ENCODE peak calls at places on chromosome 4, in seven cellular contexts. X is MM.1S, I is GM23338, S is hepatocyte, T is GM23248, Z is SK-N-SH, V is HCT116. U is an unnamed sample.

GRCh38 chr4:159425749-159426376 is 323.0 kb downstream of the RAPGEF2 start:
- DNase-seq in X (no peak), I (no peak), S (no peak), T (no peak), Z (no peak), V (no peak), U (no peak)

GRCh38 chr4:26723216-26723615 is 137.4 kb upstream of the STIM2 start:
- DNase-seq in X (no peak), I (no peak), S (no peak), T (no peak), Z (no peak), V (no peak), U (no peak)

GRCh38 chr4:108852691-108853090 is 89.8 kb upstream of the ETNPPL start:
- DNase-seq in X (peak; percentile 86), I (no peak), S (no peak), T (no peak), Z (no peak), V (no peak), U (no peak)

GRCh38 chr4:76741663-76742020 is 156.3 kb downstream of the SOWAHB start:
- DNase-seq in X (no peak), I (no peak), S (no peak), T (no peak), Z (no peak), V (no peak), U (no peak)

GRCh38 chr4:189840356-189840755 is 100.3 kb upstream of the FRG1 start:
- DNase-seq in X (no peak), I (no peak), S (no peak), T (no peak), Z (no peak), V (no peak), U (no peak)

GRCh38 chr4:29390921-29391320 is 1329.2 kb upstream of the PCDH7 start:
- DNase-seq in X (no peak), I (no peak), S (no peak), T (no peak), Z (no peak), V (no peak), U (no peak)

GRCh38 chr4:164438321-164438720 is 315.6 kb upstream of the SMIM31 start:
- DNase-seq in X (no peak), I (no peak), S (no peak), T (no peak), Z (no peak), V (no peak), U (no peak)

GRCh38 chr4:95085118-95085833 is 327.5 kb downstream of the BMPR1B start:
- DNase-seq in X (no peak), I (no peak), S (no peak), T (no peak), Z (no peak), V (no peak), U (no peak)

GRCh38 chr4:17713779-17714178 is 67.6 kb downstream of the FAM184B start:
- DNase-seq in X (no peak), I (no peak), S (no peak), T (no peak), Z (no peak), V (no peak), U (no peak)

GRCh38 chr4:184383497-184384055 is 90.8 kb downstream of the IRF2 start:
- DNase-seq in X (peak; percentile 47), I (no peak), S (peak; percentile 73), T (peak; percentile 94), Z (no peak), V (peak; percentile 24), U (no peak)

GRCh38 chr4:56648245-56649151 is 32.6 kb downstream of the HOPX start:
- DNase-seq in X (no peak), I (no peak), S (no peak), T (peak; percentile 18), Z (no peak), V (no peak), U (no peak)

GRCh38 chr4:23038626-23039245 is 346.0 kb downstream of the GBA3 start:
- DNase-seq in X (no peak), I (no peak), S (no peak), T (no peak), Z (no peak), V (no peak), U (no peak)

GRCh38 chr4:143438710-143439109 is 74.8 kb upstream of the SMARCA5 start:
- DNase-seq in X (no peak), I (no peak), S (no peak), T (no peak), Z (no peak), V (no peak), U (no peak)

GRCh38 chr4:182205293-182205692 is 37.9 kb upstream of the TENM3 start:
- DNase-seq in X (no peak), I (no peak), S (no peak), T (no peak), Z (no peak), V (no peak), U (no peak)

GRCh38 chr4:97656034-97656720 is 487.1 kb downstream of the STPG2 start:
- DNase-seq in X (no peak), I (no peak), S (peak; percentile 23), T (peak; percentile 30), Z (no peak), V (peak; percentile 33), U (no peak)

GRCh38 chr4:182752158-182752910 is 164.9 kb downstream of the DCTD start:
- DNase-seq in X (no peak), I (peak; percentile 84), S (no peak), T (peak; percentile 72), Z (no peak), V (no peak), U (no peak)

GRCh38 chr4:121778991-121779628 is 14.1 kb upstream of the SMIM43 start:
- DNase-seq in X (no peak), I (no peak), S (no peak), T (peak; percentile 29), Z (no peak), V (no peak), U (no peak)

GRCh38 chr4:140252144-140252741 is 98.3 kb upstream of the MAML3 start:
- DNase-seq in X (no peak), I (peak; percentile 66), S (peak; percentile 47), T (no peak), Z (peak; percentile 69), V (no peak), U (peak; percentile 69)

GRCh38 chr4:40307627-40308497 is 27.3 kb upstream of the CHRNA9 start:
- DNase-seq in X (peak; percentile 93), I (peak; percentile 37), S (no peak), T (no peak), Z (no peak), V (no peak), U (peak; percentile 96)

GRCh38 chr4:110483516-110483915 is 7.6 kb downstream of the ENPEP start:
- DNase-seq in X (no peak), I (no peak), S (no peak), T (peak; percentile 59), Z (no peak), V (no peak), U (no peak)

GRCh38 chr4:173360587-173361221 is 10.1 kb upstream of the SAP30 start:
- DNase-seq in X (peak; percentile 18), I (peak; percentile 54), S (peak; percentile 6), T (peak; percentile 52), Z (no peak), V (no peak), U (no peak)

GRCh38 chr4:789571-790465 is 36.1 kb downstream of the CPLX1 start:
- DNase-seq in X (no peak), I (no peak), S (no peak), T (no peak), Z (peak; percentile 56), V (no peak), U (no peak)

DNA sequence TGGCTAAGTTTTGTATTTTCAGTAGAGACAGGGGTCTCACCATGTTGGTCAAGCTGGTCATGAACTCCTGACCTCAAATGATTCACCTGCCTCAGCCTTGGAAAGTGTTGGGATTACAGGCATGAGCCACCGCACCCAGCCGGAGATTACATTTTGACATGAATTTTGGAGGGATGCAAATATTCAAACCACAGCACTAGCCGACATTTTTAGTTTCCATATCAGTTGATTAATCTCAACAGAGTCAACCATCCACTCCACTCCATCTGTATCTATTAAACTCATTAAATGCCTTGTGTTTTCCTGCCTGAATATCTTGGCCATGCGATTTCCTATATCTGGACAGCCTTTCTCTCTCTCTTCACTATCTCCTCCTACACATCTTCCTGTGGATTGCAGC is 64.1 kb upstream of the PDGFRA start:
- DNase-seq in X (no peak), I (no peak), S (no peak), T (no peak), Z (no peak), V (no peak), U (no peak)
- H2AFZ ChIP-seq in X (no peak overlapping the region), I (no peak overlapping the region), S (no peak overlapping the region), T (no peak overlapping the region), Z (peak overlapping the region; percentile 29), V (no peak overlapping the region), U (no peak overlapping the region)

DNA sequence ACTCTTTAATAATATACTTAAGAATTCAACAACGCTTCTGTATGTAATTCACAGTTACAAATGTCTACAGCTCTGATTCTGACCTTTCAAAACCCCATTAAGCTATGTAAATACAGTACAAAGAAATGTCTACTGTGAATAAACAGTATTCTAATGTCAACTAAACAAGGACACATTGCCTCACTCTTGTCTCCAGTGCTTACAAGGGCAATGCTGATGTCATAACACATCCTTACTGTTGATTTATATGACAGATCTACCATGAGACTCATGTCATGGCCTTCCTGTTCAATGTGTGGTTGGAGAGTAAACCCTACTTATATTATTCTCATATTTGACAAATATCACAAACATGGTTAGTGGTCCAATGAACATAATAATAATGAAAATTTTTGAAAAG is 256.1 kb upstream of the ADGRL3 start:
- DNase-seq in X (no peak), I (no peak), S (no peak), T (no peak), Z (no peak), V (no peak), U (no peak)
- H3K9me2 ChIP-seq in X (no peaks in the 10 kb centered on the region), I (peaks cover 3% of the 10 kb centered on the region), S (no peaks in the 10 kb centered on the region), T (no peaks in the 10 kb centered on the region), Z (no peaks in the 10 kb centered on the region), V (no peaks in the 10 kb centered on the region), U (no peaks in the 10 kb centered on the region)

DNA sequence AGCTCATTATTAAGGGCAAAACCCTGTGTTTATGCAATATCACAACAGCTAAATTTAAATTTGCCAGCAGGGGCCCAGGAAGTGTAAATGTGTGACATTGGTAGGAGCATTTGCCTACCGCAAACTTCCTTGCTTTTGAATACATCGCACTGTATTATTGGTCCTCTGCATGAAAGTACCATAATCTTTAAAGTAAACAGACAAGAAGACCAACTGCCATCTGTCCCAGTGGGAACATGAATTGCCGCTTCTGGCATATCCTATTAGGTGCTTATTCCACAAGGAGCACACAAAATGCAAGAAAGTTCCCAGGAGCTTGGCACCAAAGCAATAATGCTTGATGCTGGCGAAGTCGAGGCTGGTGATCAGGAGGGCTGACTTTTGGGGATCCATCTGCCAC is 51.3 kb downstream of the SOD3 start:
- DNase-seq in X (no peak), I (no peak), S (no peak), T (no peak), Z (no peak), V (no peak), U (no peak)
- H2AFZ ChIP-seq in X (no peak overlapping the region), I (no peak overlapping the region), S (no peak overlapping the region), T (no peak overlapping the region), Z (no peak overlapping the region), V (no peak overlapping the region), U (no peak overlapping the region)

DNA sequence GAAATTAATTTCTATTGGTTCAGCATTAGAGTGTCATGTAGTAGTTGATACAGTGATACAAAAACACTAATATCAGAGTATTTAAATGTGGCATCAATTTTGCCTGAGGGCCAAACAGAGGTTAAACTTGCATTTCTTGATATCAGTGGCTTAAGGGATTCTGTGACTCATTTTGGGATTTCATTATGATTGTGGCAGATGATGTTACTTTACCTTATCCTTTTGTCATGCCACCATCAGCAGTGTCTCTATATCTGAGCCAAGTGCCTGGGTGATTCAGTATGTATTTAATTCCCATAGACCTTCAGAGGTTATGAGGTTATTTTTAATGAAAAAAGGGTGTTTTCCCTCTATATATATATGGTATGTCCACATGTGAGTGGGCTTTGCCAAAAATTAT is 582.9 kb downstream of the ADGRL3 start:
- DNase-seq in X (no peak), I (no peak), S (no peak), T (no peak), Z (no peak), V (no peak), U (no peak)
- H3K9me2 ChIP-seq in X (no peaks in the 10 kb centered on the region), I (no peaks in the 10 kb centered on the region), S (no peaks in the 10 kb centered on the region), T (no peaks in the 10 kb centered on the region), Z (no peaks in the 10 kb centered on the region), V (no peaks in the 10 kb centered on the region), U (no peaks in the 10 kb centered on the region)

U was measured in Karpas-422.